ENCODE peak calls at places on chromosomes 2 and 18, in four cellular contexts. One of them, this sample, is unnamed.

GRCh38 chr18:78741381-78742340 is 238.0 kb upstream of the SALL3 start:
- DNase-seq in Peyer's patch: no peak
- DNase-seq in sigmoid colon: no peak
- DNase-seq in heart left ventricle: no peak
- DNase-seq in this sample: no peak

GRCh38 chr18:9885170-9886004 is at the start of gene TXNDC2:
- DNase-seq in Peyer's patch: no peak
- DNase-seq in sigmoid colon: no peak
- DNase-seq in heart left ventricle: no peak
- DNase-seq in this sample: no peak

GRCh38 chr2:26011990-26012856 is 21.7 kb upstream of the RAB10 start:
- DNase-seq in Peyer's patch: peak
- DNase-seq in sigmoid colon: peak
- DNase-seq in heart left ventricle: peak
- DNase-seq in this sample: peak

GRCh38 chr2:85854166-85854509 is 34.7 kb downstream of the ST3GAL5 start:
- DNase-seq in Peyer's patch: no peak
- DNase-seq in sigmoid colon: no peak
- DNase-seq in heart left ventricle: no peak
- DNase-seq in this sample: no peak

GRCh38 chr2:128784626-128785306 is 466.1 kb upstream of the HS6ST1 start:
- DNase-seq in Peyer's patch: no peak
- DNase-seq in sigmoid colon: peak
- DNase-seq in heart left ventricle: no peak
- DNase-seq in this sample: no peak

GRCh38 chr2:1912771-1913170 is 168.5 kb upstream of the PXDN start:
- DNase-seq in Peyer's patch: no peak
- DNase-seq in sigmoid colon: no peak
- DNase-seq in heart left ventricle: no peak
- DNase-seq in this sample: no peak

GRCh38 chr2:198774576-198774975 is 683.2 kb downstream of the SATB2 start:
- DNase-seq in Peyer's patch: no peak
- DNase-seq in sigmoid colon: no peak
- DNase-seq in heart left ventricle: no peak
- DNase-seq in this sample: no peak

GRCh38 chr2:112803691-112804521 is 19.6 kb upstream of the IL1A start:
- DNase-seq in Peyer's patch: no peak
- DNase-seq in sigmoid colon: no peak
- DNase-seq in heart left ventricle: no peak
- DNase-seq in this sample: no peak

GRCh38 chr2:6986894-6987487 is 69.8 kb downstream of the RNF144A start:
- DNase-seq in Peyer's patch: no peak
- DNase-seq in sigmoid colon: no peak
- DNase-seq in heart left ventricle: no peak
- DNase-seq in this sample: no peak

GRCh38 chr2:179486969-179487752 is 222.5 kb upstream of the SESTD1 start:
- DNase-seq in Peyer's patch: no peak
- DNase-seq in sigmoid colon: no peak
- DNase-seq in heart left ventricle: no peak
- DNase-seq in this sample: no peak

GRCh38 chr18:59851784-59852399 is 47.9 kb upstream of the PMAIP1 start:
- DNase-seq in Peyer's patch: no peak
- DNase-seq in sigmoid colon: peak
- DNase-seq in heart left ventricle: no peak
- DNase-seq in this sample: no peak

GRCh38 chr2:128782411-128783192 is 463.9 kb upstream of the HS6ST1 start:
- DNase-seq in Peyer's patch: no peak
- DNase-seq in sigmoid colon: peak
- DNase-seq in heart left ventricle: no peak
- DNase-seq in this sample: no peak

GRCh38 chr2:232884549-232885263 is 14.6 kb downstream of the SNORC start:
- DNase-seq in Peyer's patch: no peak
- DNase-seq in sigmoid colon: no peak
- DNase-seq in heart left ventricle: no peak
- DNase-seq in this sample: no peak

GRCh38 chr18:21112140-21112473 is 494 bp upstream of the ROCK1 start:
- DNase-seq in Peyer's patch: no peak
- DNase-seq in sigmoid colon: no peak
- DNase-seq in heart left ventricle: no peak
- DNase-seq in this sample: no peak

GRCh38 chr2:180359522-180360282 is 352.6 kb upstream of the CWC22 start:
- DNase-seq in Peyer's patch: no peak
- DNase-seq in sigmoid colon: no peak
- DNase-seq in heart left ventricle: no peak
- DNase-seq in this sample: peak

GRCh38 chr2:234932591-234933168 is 19.1 kb upstream of the SH3BP4 start:
- DNase-seq in Peyer's patch: no peak
- DNase-seq in sigmoid colon: no peak
- DNase-seq in heart left ventricle: no peak
- DNase-seq in this sample: no peak

GRCh38 chr2:238695538-238695937 is 152.3 kb upstream of the TWIST2 start:
- DNase-seq in Peyer's patch: no peak
- DNase-seq in sigmoid colon: no peak
- DNase-seq in heart left ventricle: no peak
- DNase-seq in this sample: no peak

GRCh38 chr2:26172189-26172865 is 561 bp upstream of the GAREM2 start:
- DNase-seq in Peyer's patch: no peak
- DNase-seq in sigmoid colon: peak
- DNase-seq in heart left ventricle: no peak
- DNase-seq in this sample: no peak

GRCh38 chr2:174003635-174004310 is 38.6 kb upstream of the SP3 start:
- DNase-seq in Peyer's patch: peak
- DNase-seq in sigmoid colon: no peak
- DNase-seq in heart left ventricle: peak
- DNase-seq in this sample: no peak

GRCh38 chr2:31812051-31812798 is 198.6 kb downstream of the MEMO1 start:
- DNase-seq in Peyer's patch: no peak
- DNase-seq in sigmoid colon: no peak
- DNase-seq in heart left ventricle: no peak
- DNase-seq in this sample: no peak

GRCh38 chr18:24560511-24560981 is 100.1 kb downstream of the HRH4 start:
- DNase-seq in Peyer's patch: no peak
- DNase-seq in sigmoid colon: no peak
- DNase-seq in heart left ventricle: no peak
- DNase-seq in this sample: no peak

GRCh38 chr2:99086385-99086784 is 55.1 kb upstream of the C2orf15 start:
- DNase-seq in Peyer's patch: no peak
- DNase-seq in sigmoid colon: no peak
- DNase-seq in heart left ventricle: no peak
- DNase-seq in this sample: no peak

GRCh38 chr2:42754021-42754775 is 9.7 kb downstream of the OXER1 start:
- DNase-seq in Peyer's patch: no peak
- DNase-seq in sigmoid colon: no peak
- DNase-seq in heart left ventricle: no peak
- DNase-seq in this sample: no peak

GRCh38 chr2:128272586-128273468 is 45.8 kb downstream of the HS6ST1 start:
- DNase-seq in Peyer's patch: no peak
- DNase-seq in sigmoid colon: peak
- DNase-seq in heart left ventricle: no peak
- DNase-seq in this sample: no peak

GRCh38 chr2:181574321-181574720 is 82.6 kb downstream of the CERKL start:
- DNase-seq in Peyer's patch: no peak
- DNase-seq in sigmoid colon: no peak
- DNase-seq in heart left ventricle: no peak
- DNase-seq in this sample: no peak

GRCh38 chr18:9001209-9001608 is 101.3 kb upstream of the NDUFV2 start:
- DNase-seq in Peyer's patch: no peak
- DNase-seq in sigmoid colon: no peak
- DNase-seq in heart left ventricle: no peak
- DNase-seq in this sample: no peak

GRCh38 chr2:64831134-64831976 is 157.8 kb upstream of the SLC1A4 start:
- DNase-seq in Peyer's patch: peak
- DNase-seq in sigmoid colon: peak
- DNase-seq in heart left ventricle: peak
- DNase-seq in this sample: peak
- TF ChIP-seq POLR2A in Peyer's patch: no peak
- TF ChIP-seq POLR2A in sigmoid colon: no peak
- TF ChIP-seq POLR2A in heart left ventricle: no peak
- TF ChIP-seq POLR2A in this sample: peak

GRCh38 chr2:11829324-11829946 is 83.0 kb downstream of the LPIN1 start:
- DNase-seq in Peyer's patch: no peak
- DNase-seq in sigmoid colon: peak
- DNase-seq in heart left ventricle: peak
- DNase-seq in this sample: peak
- H3K4me3 ChIP-seq in Peyer's patch: no peak
- H3K4me3 ChIP-seq in sigmoid colon: no peak
- H3K4me3 ChIP-seq in heart left ventricle: peak
- H3K4me3 ChIP-seq in this sample: no peak

GRCh38 chr2:102848366-102848839 is 86.6 kb downstream of the TMEM182 start:
- DNase-seq in Peyer's patch: peak
- DNase-seq in sigmoid colon: peak
- DNase-seq in heart left ventricle: peak
- DNase-seq in this sample: peak
- TF ChIP-seq CTCF in Peyer's patch: no peak
- TF ChIP-seq CTCF in sigmoid colon: no peak
- TF ChIP-seq CTCF in heart left ventricle: no peak
- TF ChIP-seq CTCF in this sample: no peak

GRCh38 chr2:150169230-150169629 is 318.2 kb downstream of the RND3 start:
- DNase-seq in Peyer's patch: no peak
- DNase-seq in sigmoid colon: peak
- DNase-seq in heart left ventricle: peak
- DNase-seq in this sample: no peak

GRCh38 chr2:150165479-150165878 is 322.0 kb downstream of the RND3 start:
- DNase-seq in Peyer's patch: no peak
- DNase-seq in sigmoid colon: no peak
- DNase-seq in heart left ventricle: no peak
- DNase-seq in this sample: no peak

GRCh38 chr2:150168596-150168995 is 318.9 kb downstream of the RND3 start:
- DNase-seq in Peyer's patch: no peak
- DNase-seq in sigmoid colon: no peak
- DNase-seq in heart left ventricle: no peak
- DNase-seq in this sample: no peak

GRCh38 chr2:150167711-150168110 is 319.8 kb downstream of the RND3 start:
- DNase-seq in Peyer's patch: no peak
- DNase-seq in sigmoid colon: no peak
- DNase-seq in heart left ventricle: no peak
- DNase-seq in this sample: no peak

GRCh38 chr2:150165988-150166965 is 321.2 kb downstream of the RND3 start:
- DNase-seq in Peyer's patch: no peak
- DNase-seq in sigmoid colon: peak
- DNase-seq in heart left ventricle: no peak
- DNase-seq in this sample: no peak
- TF ChIP-seq POLR2A in Peyer's patch: no peak
- TF ChIP-seq POLR2A in sigmoid colon: no peak
- TF ChIP-seq POLR2A in heart left ventricle: no peak
- TF ChIP-seq POLR2A in this sample: no peak

GRCh38 chr2:218642786-218643185 is 16.6 kb downstream of the ZNF142 start:
- DNase-seq in Peyer's patch: no peak
- DNase-seq in sigmoid colon: no peak
- DNase-seq in heart left ventricle: no peak
- DNase-seq in this sample: no peak

GRCh38 chr2:218642121-218642656 is 17.2 kb downstream of the ZNF142 start:
- DNase-seq in Peyer's patch: no peak
- DNase-seq in sigmoid colon: no peak
- DNase-seq in heart left ventricle: no peak
- DNase-seq in this sample: no peak

GRCh38 chr2:218643751-218644310 is 15.6 kb downstream of the ZNF142 start:
- DNase-seq in Peyer's patch: no peak
- DNase-seq in sigmoid colon: no peak
- DNase-seq in heart left ventricle: no peak
- DNase-seq in this sample: no peak

GRCh38 chr2:218644721-218645120 is 14.7 kb downstream of the ZNF142 start:
- DNase-seq in Peyer's patch: no peak
- DNase-seq in sigmoid colon: no peak
- DNase-seq in heart left ventricle: no peak
- DNase-seq in this sample: no peak

DNA sequence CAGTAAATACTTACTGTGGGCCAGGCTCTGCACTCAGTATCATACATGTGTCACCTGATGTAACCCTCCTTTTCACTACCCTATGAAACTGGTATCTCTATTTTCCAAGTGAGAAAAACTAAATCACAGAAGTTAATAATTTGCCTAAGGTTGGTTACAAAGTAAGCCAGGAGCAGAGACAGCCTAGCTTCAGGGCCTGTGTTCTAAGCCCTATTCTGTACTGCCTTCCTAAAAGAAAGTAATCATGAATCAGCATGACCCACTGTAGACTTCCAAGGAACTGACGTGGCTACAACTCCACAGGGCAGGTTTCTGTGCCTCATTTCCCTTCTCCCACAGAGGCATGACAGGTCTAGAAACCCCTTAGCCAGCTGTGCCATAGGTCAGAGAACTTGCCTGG is 14.3 kb downstream of the ZNF142 start:
- DNase-seq in Peyer's patch: no peak
- DNase-seq in sigmoid colon: no peak
- DNase-seq in heart left ventricle: no peak
- DNase-seq in this sample: no peak
- H3K4me3 ChIP-seq in Peyer's patch: no peak
- H3K4me3 ChIP-seq in sigmoid colon: no peak
- H3K4me3 ChIP-seq in heart left ventricle: no peak
- H3K4me3 ChIP-seq in this sample: no peak

GRCh38 chr2:38113036-38113435 is 37.1 kb upstream of the CYP1B1 start:
- DNase-seq in Peyer's patch: no peak
- DNase-seq in sigmoid colon: no peak
- DNase-seq in heart left ventricle: no peak
- DNase-seq in this sample: no peak

GRCh38 chr2:38120829-38121228 is 44.9 kb upstream of the CYP1B1 start:
- DNase-seq in Peyer's patch: no peak
- DNase-seq in sigmoid colon: no peak
- DNase-seq in heart left ventricle: no peak
- DNase-seq in this sample: no peak

GRCh38 chr2:38113999-38114708 is 38.2 kb upstream of the CYP1B1 start:
- DNase-seq in Peyer's patch: no peak
- DNase-seq in sigmoid colon: no peak
- DNase-seq in heart left ventricle: no peak
- DNase-seq in this sample: no peak

GRCh38 chr2:38116762-38117161 is 40.8 kb upstream of the CYP1B1 start:
- DNase-seq in Peyer's patch: no peak
- DNase-seq in sigmoid colon: no peak
- DNase-seq in heart left ventricle: no peak
- DNase-seq in this sample: no peak

GRCh38 chr2:38115216-38116012 is 39.5 kb upstream of the CYP1B1 start:
- DNase-seq in Peyer's patch: peak
- DNase-seq in sigmoid colon: peak
- DNase-seq in heart left ventricle: peak
- DNase-seq in this sample: peak
- TF ChIP-seq CTCF in Peyer's patch: peak
- TF ChIP-seq CTCF in sigmoid colon: peak
- TF ChIP-seq CTCF in heart left ventricle: peak
- TF ChIP-seq CTCF in this sample: peak

GRCh38 chr18:36711014-36711725 is 117.6 kb downstream of the TPGS2 start:
- DNase-seq in Peyer's patch: no peak
- DNase-seq in sigmoid colon: no peak
- DNase-seq in heart left ventricle: no peak
- DNase-seq in this sample: no peak
- TF ChIP-seq POLR2A in Peyer's patch: no peak
- TF ChIP-seq POLR2A in sigmoid colon: no peak
- TF ChIP-seq POLR2A in heart left ventricle: no peak
- TF ChIP-seq POLR2A in this sample: no peak